ENCODE peak calls at places on chromosomes 5 and 9, in four cellular contexts. L, A, J and Y are unnamed samples.

GRCh38 chr5:88145603-88146467 is 122.8 kb downstream of the TMEM161B start:
- DNase-seq in L (peak), A (no peak), J (no peak), Y (peak)

GRCh38 chr9:79759460-79759859 is 187.7 kb downstream of the TLE4 start:
- DNase-seq in L (peak), A (no peak), J (peak), Y (peak)

GRCh38 chr5:14678773-14679334 is 14.3 kb downstream of the OTULIN start:
- DNase-seq in L (no peak), A (no peak), J (no peak), Y (no peak)

GRCh38 chr9:131595771-131596743 is 50.7 kb downstream of the PRRT1B start:
- DNase-seq in L (no peak), A (no peak), J (no peak), Y (no peak)

GRCh38 chr9:117414906-117415583 is at the start of gene ASTN2:
- DNase-seq in L (no peak), A (no peak), J (peak), Y (no peak)

GRCh38 chr9:16002816-16003215 is 450.0 kb downstream of the CCDC171 start:
- DNase-seq in L (peak), A (no peak), J (peak), Y (peak)

GRCh38 chr9:9914174-9914573 is 698.6 kb downstream of the PTPRD start:
- DNase-seq in L (no peak), A (no peak), J (no peak), Y (no peak)

GRCh38 chr5:177455036-177455660 is 8.5 kb downstream of the PRR7 start:
- DNase-seq in L (peak), A (no peak), J (peak), Y (peak)

GRCh38 chr5:151742870-151743294 is 15.5 kb downstream of the ATOX1 start:
- DNase-seq in L (peak), A (peak), J (peak), Y (peak)

GRCh38 chr9:109258619-109259321 is 62.1 kb downstream of the EPB41L4B start:
- DNase-seq in L (no peak), A (no peak), J (no peak), Y (no peak)

GRCh38 chr9:91445135-91445534 is 21.5 kb upstream of the NFIL3 start:
- DNase-seq in L (no peak), A (no peak), J (no peak), Y (no peak)

GRCh38 chr5:113230711-113231652 is 203.8 kb downstream of the TSSK1B start:
- DNase-seq in L (peak), A (no peak), J (no peak), Y (no peak)

GRCh38 chr5:179319741-179320281 is 25.4 kb downstream of the ADAMTS2 start:
- DNase-seq in L (no peak), A (no peak), J (peak), Y (peak)

GRCh38 chr5:78594946-78595921 is 53.3 kb downstream of the LHFPL2 start:
- DNase-seq in L (peak), A (peak), J (peak), Y (peak)

GRCh38 chr9:137437691-137438590 is 3.2 kb downstream of the ENTPD8 start:
- DNase-seq in L (no peak), A (no peak), J (no peak), Y (no peak)

GRCh38 chr5:172417130-172417802 is 37.1 kb downstream of the SH3PXD2B start:
- DNase-seq in L (no peak), A (no peak), J (no peak), Y (no peak)

GRCh38 chr5:100789641-100790160 is 113.4 kb downstream of the ST8SIA4 start:
- DNase-seq in L (no peak), A (no peak), J (no peak), Y (no peak)

GRCh38 chr9:97046228-97046627 is 7.3 kb upstream of the CTSV start:
- DNase-seq in L (peak), A (no peak), J (no peak), Y (peak)

GRCh38 chr9:76394023-76394895 is at the start of gene RFK:
- DNase-seq in L (peak), A (peak), J (peak), Y (peak)

GRCh38 chr5:26981750-26982149 is 56.6 kb downstream of the CDH9 start:
- DNase-seq in L (no peak), A (no peak), J (no peak), Y (no peak)

DNA sequence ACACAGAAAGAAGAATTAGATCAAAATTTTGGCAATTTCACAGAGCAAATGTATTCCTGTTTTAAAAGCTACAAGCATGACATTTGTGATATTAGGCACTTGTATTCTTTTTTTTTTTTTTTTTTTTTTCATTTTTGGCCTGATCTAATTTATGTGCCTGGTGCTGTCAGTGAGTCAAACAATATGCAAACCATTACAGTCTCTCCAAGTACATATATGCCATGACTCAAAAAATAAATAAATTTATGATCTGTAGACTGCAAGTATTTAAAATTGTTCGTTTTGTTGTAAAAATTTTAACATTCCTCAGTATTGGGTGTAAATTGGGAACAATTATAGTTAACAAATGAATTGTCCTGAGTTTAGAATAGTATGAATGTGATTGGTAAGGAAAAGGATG is 51.4 kb downstream of the CDH9 start:
- DNase-seq in L (no peak), A (no peak), J (no peak), Y (no peak)
- H3K4me3 ChIP-seq in L (no peak), A (no peak), J (no peak), Y (no peak)

DNA sequence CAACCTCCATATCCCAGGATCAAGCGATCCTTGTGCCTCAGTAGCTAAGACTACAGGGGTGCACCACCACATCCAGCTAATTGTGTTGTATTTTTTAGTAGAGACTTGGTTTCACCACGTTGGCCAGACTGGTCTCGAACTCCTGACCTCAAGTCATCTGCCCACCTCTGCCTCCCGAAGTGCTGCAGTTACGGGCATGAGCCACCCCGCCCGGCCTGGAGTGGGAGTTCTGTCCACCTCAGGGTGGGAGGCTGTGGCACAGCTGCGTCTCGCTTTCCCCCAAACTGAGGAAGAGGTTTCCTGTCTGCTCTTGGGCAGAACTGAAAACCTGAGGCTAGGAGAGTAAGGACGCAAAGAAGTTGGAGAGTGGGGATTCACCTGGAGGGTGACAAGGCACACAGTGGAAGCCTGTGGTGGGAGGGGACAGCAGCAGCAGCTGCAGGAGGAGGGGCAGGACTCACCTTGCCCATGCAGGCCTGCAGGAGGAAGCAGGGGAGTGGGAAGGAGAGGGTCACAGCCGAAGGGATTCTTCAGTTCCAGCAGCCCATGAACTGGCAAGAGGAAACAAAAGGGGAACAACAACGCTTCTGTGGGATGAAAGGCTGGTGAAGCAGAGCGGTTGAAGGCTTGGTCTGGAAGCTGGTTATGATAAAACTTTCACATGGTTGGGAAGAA is 181.4 kb downstream of the GAS1 start:
- DNase-seq in L (no peak), A (no peak), J (no peak), Y (no peak)
- H3K4me3 ChIP-seq in L (no peak), A (no peak), J (no peak), Y (no peak)

GRCh38 chr5:96796434-96796833 is 11.3 kb downstream of the ERAP1 start:
- DNase-seq in L (no peak), A (no peak), J (no peak), Y (no peak)
- H3K4me3 ChIP-seq in L (no peak), A (no peak), J (no peak), Y (no peak)

DNA sequence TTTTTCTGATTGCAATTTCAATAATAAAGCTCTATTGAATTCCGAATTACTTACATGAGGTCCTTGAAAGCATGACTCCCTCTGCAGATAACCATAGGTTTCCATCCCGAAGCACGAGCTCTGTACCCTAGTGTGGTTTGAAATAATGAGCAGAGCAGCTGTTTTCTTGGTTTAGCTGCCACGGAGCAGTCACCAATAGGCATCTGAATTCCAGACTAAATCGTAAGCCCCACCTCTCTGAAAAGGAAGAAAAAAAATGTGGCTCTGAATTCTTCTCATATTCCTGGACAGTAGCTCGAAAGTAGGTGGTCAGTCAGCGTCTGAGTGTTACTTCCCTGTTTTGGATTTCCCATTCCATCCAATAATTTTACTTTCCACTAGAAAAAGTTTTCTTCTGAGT is 18.6 kb upstream of the GNE start:
- DNase-seq in L (no peak), A (peak), J (peak), Y (peak)
- H3K4me3 ChIP-seq in L (peak), A (peak), J (peak), Y (peak)

GRCh38 chr5:138141734-138142133 is 2.5 kb upstream of the NME5 start:
- DNase-seq in L (peak), A (no peak), J (no peak), Y (no peak)

GRCh38 chr5:138138949-138139775 is at the start of gene NME5:
- DNase-seq in L (peak), A (no peak), J (peak), Y (peak)

GRCh38 chr5:138140268-138140667 is 1.0 kb upstream of the NME5 start:
- DNase-seq in L (no peak), A (no peak), J (no peak), Y (no peak)

DNA sequence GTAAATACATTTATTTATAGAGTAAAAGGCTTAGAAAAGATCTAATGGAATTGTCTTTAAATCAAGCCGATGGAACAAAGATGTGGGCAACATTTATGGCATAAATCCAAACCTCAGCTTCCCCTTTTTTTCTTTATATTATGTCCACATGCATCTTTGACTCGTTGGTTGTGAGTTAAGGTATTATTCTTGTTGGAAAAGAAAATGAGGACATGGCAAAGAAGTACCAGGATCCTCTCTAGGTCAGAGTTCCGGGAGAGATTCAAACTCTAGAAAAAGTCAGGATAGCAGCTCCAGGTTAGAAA is 500 bp upstream of the NME5 start:
- DNase-seq in L (no peak), A (no peak), J (no peak), Y (no peak)
- H3K4me3 ChIP-seq in L (no peak), A (no peak), J (no peak), Y (no peak)

GRCh38 chr9:114392749-114393112 is 4.9 kb upstream of the AKNA start:
- DNase-seq in L (no peak), A (no peak), J (no peak), Y (no peak)
- H3K4me3 ChIP-seq in L (no peak), A (no peak), J (no peak), Y (no peak)

DNA sequence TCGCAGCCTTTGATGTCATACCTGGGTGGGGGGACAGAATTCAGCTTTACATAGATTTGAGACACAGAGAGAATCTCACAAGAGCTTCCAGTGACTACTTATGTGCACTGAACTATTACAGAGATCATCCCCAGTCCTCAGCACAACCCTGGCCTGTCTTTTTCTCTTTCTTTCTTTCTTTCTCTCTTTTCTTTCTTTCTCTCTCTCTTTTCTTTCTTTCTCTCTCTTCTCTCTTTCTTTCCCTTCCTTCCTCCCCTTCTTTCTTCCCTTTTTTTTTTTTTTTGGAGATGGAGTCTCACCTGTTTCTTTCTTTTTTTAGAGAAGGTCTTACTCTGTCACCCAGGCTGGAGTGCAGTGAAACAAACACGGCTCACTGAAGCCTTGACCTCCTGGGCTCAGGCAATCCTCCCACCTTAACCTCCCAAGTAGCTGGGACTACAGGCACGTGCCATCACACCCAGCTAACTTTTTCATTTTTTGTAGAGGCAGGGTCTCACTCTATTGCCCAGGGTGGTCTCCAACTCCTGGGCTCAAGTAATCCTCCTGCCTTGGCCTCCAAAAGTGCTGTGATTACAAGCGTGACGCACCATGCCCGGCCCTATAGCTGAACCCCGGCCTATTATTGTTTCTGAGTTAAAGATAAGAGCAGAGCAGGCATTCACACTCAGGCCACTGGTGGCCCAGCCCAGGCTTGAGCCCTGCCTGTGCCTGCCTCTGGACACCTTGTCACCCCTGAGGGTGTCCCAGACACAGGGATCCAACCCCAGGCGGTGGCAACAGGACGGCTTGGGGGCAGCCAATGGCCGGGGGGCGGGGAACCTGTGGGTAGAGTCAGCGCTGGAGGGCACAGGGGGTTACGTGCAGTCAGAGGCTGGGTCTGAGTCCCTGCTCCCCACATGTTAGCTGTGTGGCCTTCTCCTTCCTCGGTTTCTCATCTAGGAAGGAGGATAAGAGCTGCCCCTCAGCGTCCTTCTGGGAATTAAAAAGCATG is 4.3 kb downstream of the PIP5KL1 start:
- DNase-seq in L (no peak), A (no peak), J (no peak), Y (no peak)
- H3K4me3 ChIP-seq in L (peak), A (no peak), J (no peak), Y (peak)

GRCh38 chr5:59798862-59799667 is 94.5 kb downstream of the PDE4D start:
- DNase-seq in L (peak), A (peak), J (peak), Y (peak)
- H3K4me3 ChIP-seq in L (peak), A (peak), J (no peak), Y (no peak)

DNA sequence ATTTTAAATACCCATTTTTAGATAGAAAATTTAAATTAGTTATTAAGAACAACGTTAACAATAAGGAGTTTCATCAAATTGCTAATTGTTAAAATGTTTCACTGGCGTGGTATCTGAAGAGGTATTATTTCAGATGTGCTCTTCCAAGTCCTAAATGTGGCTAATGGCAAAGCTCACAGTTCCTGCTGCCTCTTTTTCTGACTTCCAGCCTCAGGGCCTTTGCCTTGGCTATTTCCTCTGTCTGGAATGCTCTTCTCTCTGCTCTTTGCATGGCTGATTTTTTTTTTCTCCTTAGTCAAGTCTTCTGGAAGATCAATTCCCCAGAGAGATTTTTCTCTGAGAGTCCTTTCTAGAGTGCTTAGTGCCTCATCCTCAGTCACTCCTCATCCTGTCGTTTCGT is 9.6 kb upstream of the SSBP2 start:
- DNase-seq in L (no peak), A (no peak), J (no peak), Y (no peak)
- H3K4me3 ChIP-seq in L (no peak), A (no peak), J (no peak), Y (no peak)